ENCODE peak calls at places on chromosomes 5 and 9, in nine cellular contexts. L is tibial artery, D is PC-9, H is left lung, K is body of pancreas, R is adrenal gland, Z is endothelial cell of umbilical vein, A is OCI-LY7, E is lung. B is an unnamed sample.
A peak's percentile ranks its signal among the peaks of the same experiment; 100 is the strongest.

GRCh38 chr5:139474815-139475791 is 4.3 kb downstream of the SMIM33 start:
- DNase-seq in A (no peak), L (peak; percentile 42), D (no peak), H (no peak), E (peak; percentile 53), Z (no peak), K (no peak), R (no peak), B (peak; percentile 75)

GRCh38 chr5:178213748-178214151 is 9.4 kb downstream of the HNRNPAB start:
- DNase-seq in H (no peak), R (no peak), Z (no peak), K (no peak), A (no peak), E (no peak), D (no peak), L (no peak), B (no peak)

GRCh38 chr9:35687972-35688557 is 1.7 kb downstream of the TPM2 start:
- DNase-seq in E (no peak), Z (no peak), K (no peak), D (no peak), A (no peak), H (no peak), L (no peak), R (no peak), B (no peak)

GRCh38 chr9:123421211-123421585 is 65.2 kb downstream of the CRB2 start:
- DNase-seq in Z (no peak), K (no peak), H (no peak), L (no peak), D (no peak), E (no peak), R (no peak), A (no peak), B (no peak)

GRCh38 chr9:93270976-93271375 is 87.0 kb downstream of the WNK2 start:
- DNase-seq in R (peak; percentile 0), E (no peak), L (peak; percentile 2), A (peak; percentile 47), D (no peak), Z (no peak), K (no peak), H (no peak), B (no peak)

GRCh38 chr5:129046151-129046550 is 48.4 kb upstream of the ISOC1 start:
- DNase-seq in R (no peak), L (no peak), Z (no peak), A (no peak), K (no peak), H (no peak), D (no peak), E (no peak), B (no peak)

GRCh38 chr9:129317179-129318011 is 139.3 kb upstream of the IER5L start:
- DNase-seq in K (no peak), Z (no peak), L (peak; percentile 67), R (peak; percentile 77), D (no peak), H (no peak), A (peak; percentile 22), E (no peak), B (peak; percentile 72)

GRCh38 chr5:138177936-138178515 is 404 bp downstream of the BRD8 start:
- DNase-seq in R (peak; percentile 49), K (peak; percentile 22), H (no peak), E (no peak), Z (peak; percentile 60), A (peak; percentile 49), L (no peak), D (no peak), B (no peak)

GRCh38 chr9:96139592-96140251 is 162.3 kb downstream of the HSD17B3 start:
- DNase-seq in E (peak; percentile 49), A (no peak), L (peak; percentile 90), K (no peak), H (no peak), R (peak; percentile 55), Z (peak; percentile 31), D (no peak), B (peak; percentile 80)

GRCh38 chr9:103821115-103821514 is 273.0 kb upstream of the SMC2 start:
- DNase-seq in H (no peak), K (no peak), E (no peak), D (no peak), L (no peak), R (no peak), Z (no peak), A (no peak), B (no peak)

GRCh38 chr5:124888050-124888506 is 141.6 kb upstream of the ZNF608 start:
- DNase-seq in E (no peak), D (no peak), H (no peak), L (no peak), Z (no peak), K (peak; percentile 50), R (no peak), A (peak; percentile 59), B (no peak)

GRCh38 chr9:124852829-124853531 is at the start of gene WDR38:
- DNase-seq in R (peak; percentile 81), Z (peak; percentile 65), E (peak; percentile 58), K (peak; percentile 76), A (peak; percentile 76), H (peak; percentile 96), L (peak; percentile 51), D (peak; percentile 66), B (peak; percentile 60)

GRCh38 chr5:120901199-120901598 is 437.1 kb downstream of the PRR16 start:
- DNase-seq in H (no peak), A (no peak), K (no peak), Z (no peak), E (no peak), L (no peak), D (peak; percentile 35), R (no peak), B (no peak)

GRCh38 chr9:109250311-109250741 is 70.5 kb downstream of the EPB41L4B start:
- DNase-seq in H (no peak), L (no peak), Z (no peak), K (no peak), E (no peak), R (no peak), D (no peak), A (no peak), B (no peak)

GRCh38 chr9:109250771-109251079 is 70.1 kb downstream of the EPB41L4B start:
- DNase-seq in D (no peak), R (no peak), E (no peak), H (no peak), A (no peak), L (no peak), K (no peak), Z (no peak), B (no peak)

GRCh38 chr9:109252291-109252690 is 68.6 kb downstream of the EPB41L4B start:
- DNase-seq in D (no peak), L (no peak), Z (no peak), A (no peak), E (no peak), K (no peak), R (no peak), H (no peak), B (no peak)

GRCh38 chr9:109251080-109251775 is 69.6 kb downstream of the EPB41L4B start:
- DNase-seq in K (peak; percentile 84), Z (peak; percentile 92), E (no peak), R (peak; percentile 61), D (peak; percentile 90), A (no peak), H (no peak), L (no peak), B (peak; percentile 45)

GRCh38 chr9:109251776-109252106 is 69.1 kb downstream of the EPB41L4B start:
- DNase-seq in K (no peak), A (no peak), R (no peak), Z (no peak), E (no peak), L (no peak), H (no peak), D (no peak), B (no peak)
- H3K27ac ChIP-seq in K (peak overlapping the region; percentile 91), A (no peak overlapping the region), R (peak overlapping the region; percentile 59), Z (peak overlapping the region; percentile 14), E (no peak overlapping the region), L (no peak overlapping the region), H (peak overlapping the region; percentile 35), D (peak overlapping the region; percentile 95), B (peak overlapping the region; percentile 88)

GRCh38 chr5:172769598-172770373 is 1.2 kb downstream of the DUSP1 start:
- DNase-seq in R (no peak), H (no peak), E (no peak), D (no peak), Z (peak; percentile 39), L (no peak), A (peak; percentile 28), K (peak; percentile 53), B (peak; percentile 70)
- H3K4me3 ChIP-seq in R (peak overlapping the region; percentile 18), H (peak overlapping the region; percentile 93), E (peak overlapping the region; percentile 78), D (peak overlapping the region; percentile 91), Z (peak overlapping the region; percentile 96), L (peak overlapping the region; percentile 80), A (peak overlapping the region; percentile 82), K (peak overlapping the region; percentile 57), B (peak overlapping the region; percentile 82)

DNA sequence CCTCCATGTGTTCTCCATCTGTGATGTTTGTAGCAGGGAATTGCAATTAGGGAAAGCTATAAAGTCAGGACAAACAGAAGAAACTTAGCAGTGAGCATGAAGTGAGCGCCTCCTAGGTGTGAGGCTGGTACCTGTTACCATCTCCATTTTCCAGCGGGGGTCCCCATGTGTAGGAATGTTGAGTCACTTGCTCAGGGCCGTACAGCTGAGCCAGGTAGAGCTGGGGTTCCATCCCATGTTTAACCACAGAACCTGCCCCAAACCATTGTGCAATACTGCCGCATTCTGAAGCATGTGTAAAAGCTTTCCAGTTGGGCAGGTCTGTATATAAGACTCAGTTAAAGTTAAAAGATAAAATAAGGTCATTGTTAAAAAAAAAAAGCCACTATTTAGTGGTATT is 62.7 kb downstream of the NDFIP1 start:
- DNase-seq in Z (no peak), E (no peak), A (no peak), K (no peak), R (no peak), L (no peak), H (no peak), D (peak; percentile 54), B (no peak)
- TF ChIP-seq CTCF in Z (no peak), E (no peak), A (peak; percentile 28), K (no peak), R (no peak), L (no peak), H (no peak), D (no peak), B (no peak)

GRCh38 chr5:140823475-140823874 is 2.1 kb downstream of the PCDHA5 start:
- DNase-seq in A (no peak), H (peak; percentile 72), D (no peak), Z (no peak), E (no peak), R (no peak), L (no peak), K (no peak), B (no peak)

GRCh38 chr5:140827704-140828401 is at the start of gene PCDHA6:
- DNase-seq in R (no peak), H (no peak), L (no peak), E (no peak), Z (peak; percentile 4), A (no peak), D (no peak), K (no peak), B (no peak)

GRCh38 chr5:140833993-140834392 is at the start of gene PCDHA7:
- DNase-seq in R (no peak), L (no peak), A (no peak), H (no peak), D (no peak), K (no peak), Z (no peak), E (no peak), B (no peak)

DNA sequence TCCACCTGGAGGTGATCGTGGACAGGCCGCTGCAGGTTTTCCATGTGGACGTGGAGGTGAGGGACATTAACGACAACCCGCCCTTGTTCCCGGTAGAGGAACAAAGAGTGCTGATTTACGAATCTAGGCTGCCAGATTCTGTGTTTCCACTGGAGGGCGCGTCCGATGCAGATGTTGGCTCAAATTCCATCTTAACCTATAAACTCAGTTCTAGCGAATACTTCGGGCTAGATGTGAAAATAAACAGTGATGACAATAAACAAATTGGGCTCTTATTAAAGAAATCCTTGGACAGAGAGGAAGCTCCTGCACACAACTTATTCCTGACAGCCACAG is 610 bp downstream of the PCDHA6 start:
- DNase-seq in Z (no peak), H (no peak), R (no peak), K (no peak), A (no peak), E (no peak), L (no peak), D (no peak), B (no peak)
- H3K27ac ChIP-seq in Z (no peak overlapping the region), H (no peak overlapping the region), R (no peak overlapping the region), K (no peak overlapping the region), A (no peak overlapping the region), E (no peak overlapping the region), L (no peak overlapping the region), D (no peak overlapping the region), B (no peak overlapping the region)

B was measured in ovary.